ENCODE peak calls at places on chromosomes 1 and 21, in four cellular contexts. V is left ventricle myocardium inferior, I is right atrium auricular region, T is cardiac fibroblast. J is an unnamed sample.

GRCh38 chr1:23169727-23170335 is 1.2 kb upstream of the LUZP1 start:
- DNase-seq in V (peak), T (peak), I (peak), J (peak)

GRCh38 chr1:100713636-100714035 is 5.9 kb upstream of the VCAM1 start:
- DNase-seq in I (no peak), T (peak), V (no peak), J (no peak)

GRCh38 chr1:90220941-90221693 is 226.2 kb downstream of the ZNF326 start:
- DNase-seq in V (no peak), I (no peak), T (no peak), J (no peak)

GRCh38 chr1:153220606-153221303 is 3.4 kb downstream of the PRR9 start:
- DNase-seq in I (no peak), T (no peak), V (no peak), J (no peak)

GRCh38 chr1:95287078-95287477 is 53.1 kb downstream of the RWDD3 start:
- DNase-seq in I (no peak), V (no peak), T (peak), J (no peak)

GRCh38 chr1:7984826-7985225 is 23.3 kb downstream of the PARK7 start:
- DNase-seq in I (no peak), V (no peak), T (no peak), J (no peak)

GRCh38 chr1:8116892-8117262 is 90.8 kb upstream of the ERRFI1 start:
- DNase-seq in V (peak), I (peak), T (peak), J (peak)

GRCh38 chr1:119188926-119189325 is 48.5 kb upstream of the WARS2 start:
- DNase-seq in T (peak), V (no peak), I (no peak), J (peak)

GRCh38 chr1:44947060-44947773 is 39.2 kb downstream of the EIF2B3 start:
- DNase-seq in T (peak), V (no peak), I (no peak), J (peak)

GRCh38 chr21:35932232-35932911 is 128.0 kb downstream of the SETD4 start:
- DNase-seq in V (peak), I (peak), T (peak), J (peak)

GRCh38 chr1:25622526-25622925 is 5.9 kb downstream of the MAN1C1 start:
- DNase-seq in I (no peak), V (no peak), T (no peak), J (no peak)

GRCh38 chr1:5914676-5915285 is 77.4 kb downstream of the NPHP4 start:
- DNase-seq in V (no peak), I (peak), T (no peak), J (no peak)

GRCh38 chr1:183936791-183937190 is 100.7 kb downstream of the COLGALT2 start:
- DNase-seq in V (no peak), I (no peak), T (no peak), J (no peak)

GRCh38 chr1:9630331-9631081 is 21.0 kb upstream of the PIK3CD start:
- DNase-seq in V (no peak), I (no peak), T (no peak), J (no peak)

GRCh38 chr1:116497660-116498059 is 73.2 kb downstream of the CD58 start:
- DNase-seq in T (peak), V (no peak), I (no peak), J (peak)

GRCh38 chr21:36835383-36835795 is 131.1 kb downstream of the HLCS start:
- DNase-seq in T (no peak), V (peak), I (no peak), J (no peak)

GRCh38 chr1:6460349-6461236 is 5.4 kb downstream of the TNFRSF25 start:
- DNase-seq in V (no peak), T (no peak), I (no peak), J (no peak)

GRCh38 chr1:9228589-9228988 is 6.0 kb upstream of the H6PD start:
- DNase-seq in V (no peak), I (no peak), T (no peak), J (no peak)

GRCh38 chr1:47230692-47231313 is 1.2 kb downstream of the TAL1 start:
- DNase-seq in V (no peak), I (no peak), T (no peak), J (no peak)

GRCh38 chr1:150532860-150533259 is 16.3 kb upstream of the ADAMTSL4 start:
- DNase-seq in V (no peak), T (no peak), I (no peak), J (no peak)

GRCh38 chr21:35027558-35028450 is 21.3 kb downstream of the RUNX1 start:
- DNase-seq in T (no peak), V (no peak), I (no peak), J (no peak)

GRCh38 chr1:154567386-154568164 is at the start of gene CHRNB2:
- DNase-seq in T (peak), I (no peak), V (peak), J (peak)

GRCh38 chr1:6162773-6163172 is 17.3 kb downstream of the CHD5 start:
- DNase-seq in T (no peak), I (no peak), V (no peak), J (no peak)

GRCh38 chr21:34815831-34816700 is 147.3 kb downstream of the CLIC6 start:
- DNase-seq in I (peak), V (no peak), T (no peak), J (no peak)

GRCh38 chr1:55043011-55043410 is 3.7 kb downstream of the PCSK9 start:
- DNase-seq in I (no peak), V (no peak), T (no peak), J (no peak)

GRCh38 chr1:228370941-228371740 is 35.5 kb downstream of the TRIM11 start:
- DNase-seq in I (no peak), V (peak), T (no peak), J (no peak)

GRCh38 chr21:35585878-35586277 is 474.4 kb downstream of the SETD4 start:
- DNase-seq in I (no peak), V (no peak), T (no peak), J (no peak)

GRCh38 chr1:205060746-205061145 is 17.7 kb downstream of the CNTN2 start:
- DNase-seq in V (no peak), T (no peak), I (no peak), J (no peak)

GRCh38 chr1:231493421-231494185 is 34.9 kb upstream of the TSNAX start:
- DNase-seq in I (no peak), T (peak), V (no peak), J (peak)

GRCh38 chr1:40736085-40736531 is 44.6 kb downstream of the NFYC start:
- DNase-seq in T (peak), V (no peak), I (no peak), J (peak)

GRCh38 chr21:38027901-38028300 is 111.6 kb upstream of the KCNJ6 start:
- DNase-seq in V (no peak), I (no peak), T (peak), J (peak)

GRCh38 chr1:221987860-221988520 is 246.1 kb upstream of the DUSP10 start:
- DNase-seq in I (no peak), V (no peak), T (peak), J (peak)

GRCh38 chr1:12204140-12204539 is 25.7 kb upstream of the VPS13D start:
- DNase-seq in V (no peak), T (no peak), I (no peak), J (no peak)

GRCh38 chr1:2980849-2981248 is 40.4 kb upstream of the ACTRT2 start:
- DNase-seq in I (no peak), T (no peak), V (no peak), J (no peak)

GRCh38 chr1:201883786-201884185 is 4.9 kb upstream of the SHISA4 start:
- DNase-seq in V (peak), T (peak), I (no peak), J (peak)

GRCh38 chr1:28416509-28417194 is 47.1 kb downstream of the PHACTR4 start:
- DNase-seq in V (no peak), I (no peak), T (no peak), J (peak)

DNA sequence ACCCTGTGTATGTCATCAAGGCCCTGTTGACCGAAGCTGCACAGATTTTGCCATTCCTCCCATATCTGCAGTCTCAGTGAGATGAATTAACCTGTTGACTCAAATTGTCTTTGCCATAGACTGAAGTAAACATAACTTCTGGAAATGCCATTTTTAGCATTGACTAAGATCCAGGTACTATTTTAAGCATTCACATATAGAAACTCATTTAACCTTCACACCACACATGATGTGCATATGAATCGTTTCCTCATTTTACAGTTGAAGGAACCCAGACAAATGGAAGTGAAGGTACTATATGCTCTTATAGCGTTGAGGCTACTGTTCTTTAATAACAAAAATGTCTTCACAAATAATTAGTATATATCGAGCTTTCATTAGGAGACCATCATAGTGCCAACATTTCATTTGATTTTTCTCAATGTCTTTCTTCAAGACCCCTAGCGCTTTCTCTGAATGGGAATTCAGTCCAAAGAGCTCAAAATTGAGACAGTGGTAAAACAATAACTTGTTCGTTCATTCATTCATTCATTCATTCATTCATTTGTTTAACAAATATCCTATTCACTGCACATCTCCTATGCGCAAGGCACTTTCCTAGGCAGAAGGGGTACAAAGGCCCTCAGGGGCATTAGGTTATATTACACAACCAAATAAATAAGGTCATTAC is 444.7 kb downstream of the ADGRL2 start:
- DNase-seq in T (no peak), V (no peak), I (no peak), J (no peak)
- H3K4me3 ChIP-seq in T (no peak), V (no peak), I (no peak), J (no peak)

GRCh38 chr1:15168479-15168878 is 14.9 kb downstream of the TMEM51 start:
- DNase-seq in V (no peak), I (no peak), T (peak), J (peak)
- TF ChIP-seq CTCF in V (no peak), I (no peak), T (peak), J (no peak)

DNA sequence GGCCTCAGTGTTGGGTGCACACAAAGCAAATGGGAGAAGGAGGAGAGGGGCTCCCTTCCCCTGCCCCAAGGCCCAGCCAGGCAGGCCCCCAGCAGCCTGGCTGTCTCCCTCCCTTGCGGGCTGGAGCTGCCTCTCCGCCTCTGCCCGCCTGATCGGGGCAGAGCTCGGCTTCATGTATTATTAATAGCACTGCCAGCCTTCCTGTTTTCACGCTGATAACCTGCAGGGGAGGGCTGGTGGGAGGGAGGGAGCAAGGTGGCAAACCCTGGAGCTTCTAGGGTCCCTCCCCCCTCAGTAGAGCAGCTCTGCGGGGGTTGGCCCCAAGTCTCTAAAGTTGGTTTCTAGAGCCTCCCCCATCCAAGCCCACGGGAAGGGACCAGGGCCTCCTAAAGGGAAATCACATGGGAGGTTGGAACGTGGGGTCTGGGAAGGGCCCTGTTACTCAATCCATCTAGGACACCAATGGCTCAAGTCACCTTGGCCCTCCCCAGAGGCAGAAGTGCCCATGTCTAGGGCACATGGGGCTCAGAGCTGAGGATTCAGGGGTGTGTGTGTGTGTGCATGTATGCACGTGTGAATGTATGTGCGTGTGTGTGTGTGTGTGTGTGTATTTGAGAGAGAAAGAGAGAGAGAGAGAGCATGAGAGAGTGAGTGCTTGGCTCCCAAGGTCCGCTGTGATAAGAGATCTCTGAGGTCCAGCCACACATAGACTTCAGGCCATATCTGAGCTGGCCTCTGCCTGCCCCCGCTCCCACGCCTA is 21.8 kb upstream of the POU3F1 start:
- DNase-seq in I (no peak), V (no peak), T (no peak), J (no peak)
- H3K4me3 ChIP-seq in I (no peak), V (no peak), T (no peak), J (no peak)

DNA sequence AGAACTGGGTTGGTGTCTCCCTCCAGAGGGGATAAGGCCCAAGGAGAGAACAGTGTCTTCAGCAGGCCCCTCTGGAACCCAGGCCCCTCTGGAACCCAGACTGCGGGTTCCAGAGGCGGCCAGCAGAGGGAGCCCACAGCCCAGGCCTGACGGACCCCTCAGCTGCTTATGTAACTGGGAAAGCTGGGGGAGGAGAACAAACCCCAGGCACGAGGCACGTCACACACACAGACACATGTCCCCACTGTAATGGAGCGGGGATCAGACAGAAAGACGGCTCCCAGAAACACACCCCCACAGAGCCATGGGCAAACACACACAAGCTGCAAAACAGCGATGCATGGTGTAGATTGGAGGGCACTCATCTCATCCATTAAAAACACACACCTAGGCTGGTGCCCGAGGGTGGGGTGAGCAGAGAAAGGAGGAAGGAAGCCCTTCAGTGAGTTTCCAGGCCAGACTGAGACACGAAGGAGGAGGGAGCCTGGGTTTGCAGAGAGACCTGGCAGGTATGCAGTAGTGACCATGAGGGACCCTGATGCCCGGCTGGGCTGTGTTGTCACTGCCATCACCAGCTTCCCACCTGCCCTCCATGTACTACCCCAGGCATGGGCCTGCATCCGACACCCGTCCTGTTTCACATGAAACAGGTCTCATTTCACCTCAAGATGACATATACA is 2.8 kb upstream of the IGSF8 start:
- DNase-seq in T (peak), I (peak), V (peak), J (peak)
- TF ChIP-seq CTCF in T (peak), I (peak), V (peak), J (peak)